ENCODE peak calls at places on chromosomes 6 and 20, in six cellular contexts. V is stromal cell of bone marrow, P is C1 segment of cervical spinal cord, C is hypothalamus, Y is T1000, E is NCI-H345. H is an unnamed sample.

GRCh38 chr6:125314019-125314581 is 12.3 kb upstream of the HDDC2 start:
- DNase-seq in Y (peak; percentile 44), V (peak; percentile 59), P (no peak), C (no peak), E (peak; percentile 73), H (peak; percentile 65)

GRCh38 chr20:61887694-61888093 is 178.0 kb downstream of the TAF4 start:
- DNase-seq in V (no peak), Y (no peak), P (no peak), C (no peak), E (no peak), H (no peak)

GRCh38 chr6:33837971-33838665 is 34.3 kb upstream of the MLN start:
- DNase-seq in C (no peak), E (no peak), P (no peak), Y (no peak), V (no peak), H (no peak)

GRCh38 chr20:64062596-64063388 is at the start of gene TCEA2:
- DNase-seq in P (peak; percentile 80), E (peak; percentile 98), Y (peak; percentile 80), C (peak; percentile 80), V (peak; percentile 93), H (peak; percentile 94)

GRCh38 chr6:144466716-144467115 is 181.6 kb downstream of the UTRN start:
- DNase-seq in Y (no peak), C (no peak), P (no peak), E (no peak), V (no peak), H (no peak)

GRCh38 chr6:140156131-140156530 is 781.7 kb upstream of the CITED2 start:
- DNase-seq in P (no peak), C (no peak), V (no peak), E (no peak), Y (no peak), H (no peak)

GRCh38 chr6:145374566-145374965 is 360.8 kb downstream of the EPM2A start:
- DNase-seq in C (no peak), E (no peak), Y (no peak), V (no peak), P (no peak), H (no peak)

GRCh38 chr6:99993533-99994251 is at the start of gene MCHR2:
- DNase-seq in C (no peak), P (no peak), E (no peak), Y (no peak), V (no peak), H (no peak)

GRCh38 chr6:43853066-43853650 is 83.1 kb downstream of the VEGFA start:
- DNase-seq in E (no peak), V (no peak), Y (no peak), C (no peak), P (no peak), H (no peak)

GRCh38 chr20:44621939-44622338 is 29.6 kb downstream of the ADA start:
- DNase-seq in C (no peak), V (no peak), P (no peak), Y (no peak), E (no peak), H (no peak)

GRCh38 chr6:19830171-19830570 is 7.0 kb upstream of the ID4 start:
- DNase-seq in V (peak; percentile 58), P (no peak), Y (no peak), C (no peak), E (no peak), H (no peak)

GRCh38 chr20:36573798-36574277 is 441 bp downstream of the TGIF2 start:
- DNase-seq in P (no peak), C (no peak), V (no peak), Y (no peak), E (no peak), H (no peak)

GRCh38 chr6:159060107-159060506 is 15.3 kb upstream of the TAGAP start:
- DNase-seq in P (no peak), C (no peak), Y (no peak), E (no peak), V (no peak), H (no peak)

H was measured in caudate nucleus.